ENCODE peak calls at places on chromosomes 16 and 17, in five cellular contexts. I, B, F, W and A are unnamed samples.

GRCh38 chr17:304461-304860 is 48.1 kb downstream of the RPH3AL start:
- DNase-seq in F (peak; percentile 71), I (no peak), W (no peak), B (peak; percentile 11), A (peak; percentile 56)

GRCh38 chr16:73064996-73065349 is 17.0 kb upstream of the ZFHX3 start:
- DNase-seq in I (no peak), F (no peak), B (no peak), W (no peak), A (no peak)

GRCh38 chr17:65455972-65456343 is 105.5 kb downstream of the AXIN2 start:
- DNase-seq in F (peak; percentile 67), W (no peak), B (no peak), I (peak; percentile 8), A (peak; percentile 68)

GRCh38 chr16:83138976-83139690 is 512.4 kb downstream of the CDH13 start:
- DNase-seq in W (no peak), I (no peak), F (no peak), B (no peak), A (no peak)

GRCh38 chr17:42221886-42222745 is 27.8 kb upstream of the GHDC start:
- DNase-seq in B (peak; percentile 63), W (peak; percentile 26), F (peak; percentile 71), I (peak; percentile 66), A (peak; percentile 83)

GRCh38 chr17:48051706-48052486 is 3.7 kb downstream of the NFE2L1 start:
- DNase-seq in B (no peak), I (no peak), W (peak; percentile 86), F (peak; percentile 28), A (peak; percentile 43)

GRCh38 chr16:69166221-69166833 is 20.6 kb upstream of the SNTB2 start:
- DNase-seq in F (no peak), I (no peak), W (no peak), B (no peak), A (no peak)

GRCh38 chr16:85729907-85730465 is 20.9 kb downstream of the C16orf74 start:
- DNase-seq in W (no peak), I (no peak), B (no peak), F (no peak), A (no peak)

GRCh38 chr17:82910770-82911169 is 70.9 kb upstream of the ZNF750 start:
- DNase-seq in B (no peak), W (no peak), I (no peak), F (no peak), A (no peak)

GRCh38 chr16:87830673-87831420 is 38.5 kb downstream of the SLC7A5 start:
- DNase-seq in I (no peak), F (no peak), W (no peak), B (no peak), A (no peak)

GRCh38 chr16:85220125-85220839 is 108.0 kb upstream of the CIBAR2 start:
- DNase-seq in F (no peak), B (peak; percentile 75), W (no peak), I (no peak), A (no peak)

GRCh38 chr17:12047977-12048376 is 27.3 kb downstream of the MAP2K4 start:
- DNase-seq in I (no peak), B (no peak), F (no peak), W (no peak), A (no peak)

GRCh38 chr16:76387994-76388393 is 110.8 kb downstream of the CNTNAP4 start:
- DNase-seq in I (no peak), W (no peak), B (no peak), F (no peak), A (no peak)

GRCh38 chr16:3461120-3461519 is 17.6 kb downstream of the NAA60 start:
- DNase-seq in B (no peak), I (peak; percentile 51), W (no peak), F (peak; percentile 68), A (no peak)

GRCh38 chr17:82400830-82401229 is 17.3 kb upstream of the HEXD start:
- DNase-seq in F (no peak), B (peak; percentile 83), W (no peak), I (peak; percentile 49), A (no peak)

GRCh38 chr17:7781467-7781866 is 52.5 kb upstream of the KDM6B start:
- DNase-seq in I (peak; percentile 12), F (no peak), W (peak; percentile 11), B (no peak), A (no peak)

GRCh38 chr16:67884684-67885083 is at the start of gene NRN1L:
- DNase-seq in F (peak; percentile 94), I (no peak), B (peak; percentile 86), W (peak; percentile 64), A (peak; percentile 95)

GRCh38 chr16:14337303-14338191 is 266.4 kb downstream of the MRTFB start:
- DNase-seq in F (no peak), B (no peak), I (no peak), W (no peak), A (no peak)

GRCh38 chr17:58360664-58361063 is 8.7 kb upstream of the SUPT4H1 start:
- DNase-seq in I (no peak), F (no peak), B (no peak), W (no peak), A (no peak)

GRCh38 chr17:28425206-28425605 is 19.2 kb upstream of the SLC46A1 start:
- DNase-seq in W (no peak), F (no peak), I (no peak), B (no peak), A (no peak)

GRCh38 chr16:22183901-22184614 is 21.8 kb downstream of the SDR42E2 start:
- DNase-seq in I (peak; percentile 55), W (no peak), B (no peak), F (peak; percentile 53), A (peak; percentile 75)

GRCh38 chr16:29816694-29817441 is 916 bp downstream of the PAGR1 start:
- DNase-seq in I (peak; percentile 80), B (peak; percentile 80), W (no peak), F (peak; percentile 62), A (peak; percentile 80)

GRCh38 chr17:10600551-10600950 is 51.1 kb upstream of the MYH2 start:
- DNase-seq in W (no peak), F (no peak), B (no peak), I (no peak), A (no peak)

GRCh38 chr16:57863434-57864160 is 61.3 kb upstream of the KIFC3 start:
- DNase-seq in F (peak; percentile 70), B (peak; percentile 60), W (peak; percentile 78), I (no peak), A (peak; percentile 88)

GRCh38 chr17:38982858-38983746 is 15.9 kb upstream of the FBXO47 start:
- DNase-seq in B (no peak), I (peak; percentile 82), F (peak; percentile 81), W (peak; percentile 67), A (peak; percentile 89)